ENCODE peak calls at places on chromosome X, in four cellular contexts. H, U, A and V are unnamed samples. For H4K20me1 and H3K27me3, the result is how much of the 10 kb centered on the place peaks cover.

GRCh38 chrX:142096263-142096662 is 108.8 kb downstream of the MAGEC2 start:
- DNase-seq in U (no peak), H (no peak), A (no peak), V (no peak)

GRCh38 chrX:9917861-9918260 is 49.3 kb upstream of the CLDN34 start:
- DNase-seq in U (no peak), A (no peak), H (no peak), V (no peak)

GRCh38 chrX:146854281-146854680 is 39.7 kb upstream of the CXorf51A start:
- DNase-seq in U (no peak), A (no peak), H (no peak), V (no peak)

GRCh38 chrX:41912922-41913321 is 10.4 kb downstream of the CASK start:
- DNase-seq in H (peak), A (no peak), U (no peak), V (no peak)

GRCh38 chrX:65644621-65645287 is 22.7 kb upstream of the MSN start:
- DNase-seq in H (peak), A (no peak), U (no peak), V (peak)

GRCh38 chrX:13189380-13189779 is 130.5 kb downstream of the ATXN3L start:
- DNase-seq in A (no peak), U (no peak), H (no peak), V (no peak)

GRCh38 chrX:106007815-106008214 is 30.7 kb downstream of the SERPINA7 start:
- DNase-seq in H (no peak), U (no peak), A (no peak), V (no peak)

GRCh38 chrX:19883878-19884277 is 3.5 kb downstream of the SH3KBP1 start:
- DNase-seq in U (no peak), H (no peak), A (peak), V (no peak)

GRCh38 chrX:41481264-41482109 is 34.3 kb downstream of the NYX start:
- DNase-seq in A (no peak), U (peak), H (no peak), V (peak)

GRCh38 chrX:139828037-139828436 is 104.8 kb downstream of the ATP11C start:
- DNase-seq in A (no peak), U (no peak), H (no peak), V (peak)

GRCh38 chrX:139720136-139720535 is 12.2 kb upstream of the MCF2 start:
- DNase-seq in U (no peak), A (no peak), H (peak), V (peak)

GRCh38 chrX:41759817-41760216 is 35.8 kb downstream of the GPR82 start:
- DNase-seq in U (peak), H (peak), A (no peak), V (peak)

GRCh38 chrX:139639253-139639652 is 68.7 kb downstream of the MCF2 start:
- DNase-seq in U (no peak), A (no peak), H (no peak), V (no peak)

GRCh38 chrX:130295519-130296314 is 27.0 kb upstream of the ZNF280C start:
- DNase-seq in A (no peak), H (peak), U (no peak), V (no peak)

GRCh38 chrX:85569096-85569495 is 189.6 kb upstream of the POF1B start:
- DNase-seq in U (no peak), H (no peak), A (no peak), V (no peak)

GRCh38 chrX:39890807-39891206 is 207.0 kb downstream of the BCOR start:
- DNase-seq in A (no peak), U (no peak), H (no peak), V (no peak)

GRCh38 chrX:65601530-65602281 is 65.7 kb upstream of the MSN start:
- DNase-seq in H (peak), A (no peak), U (no peak), V (peak)

GRCh38 chrX:9241427-9241826 is 207.5 kb upstream of the FAM9B start:
- DNase-seq in U (no peak), H (no peak), A (no peak), V (no peak)

GRCh38 chrX:110588164-110588563 is 207.5 kb downstream of the CHRDL1 start:
- DNase-seq in H (no peak), A (no peak), U (no peak), V (no peak)

GRCh38 chrX:153875391-153876111 is 10.4 kb downstream of the L1CAM start:
- DNase-seq in H (no peak), A (no peak), U (peak), V (peak)

GRCh38 chrX:15973299-15973698 is 118.7 kb upstream of the AP1S2 start:
- DNase-seq in A (peak), H (peak), U (peak), V (peak)

GRCh38 chrX:134171661-134172587 is 65.1 kb upstream of the CCDC160 start:
- DNase-seq in A (no peak), H (no peak), U (no peak), V (peak)

GRCh38 chrX:3811331-3812311 is 98.2 kb upstream of the PRKX start:
- DNase-seq in H (peak), U (peak), A (peak), V (no peak)

GRCh38 chrX:68358679-68359078 is 74.6 kb downstream of the OPHN1 start:
- DNase-seq in U (no peak), A (no peak), H (no peak), V (no peak)
- H4K20me1 ChIP-seq in U (under half), A (under half), H (under half), V (under half)

GRCh38 chrX:30147996-30148643 is 67.2 kb upstream of the MAGEB2 start:
- DNase-seq in A (no peak), H (no peak), U (no peak), V (no peak)

GRCh38 chrX:30151964-30152363 is 63.4 kb upstream of the MAGEB2 start:
- DNase-seq in U (no peak), H (no peak), A (no peak), V (no peak)

GRCh38 chrX:30153881-30154260 is 61.5 kb upstream of the MAGEB2 start:
- DNase-seq in U (no peak), H (peak), A (no peak), V (no peak)

GRCh38 chrX:30153175-30153880 is 62.0 kb upstream of the MAGEB2 start:
- DNase-seq in A (no peak), H (no peak), U (no peak), V (no peak)

DNA sequence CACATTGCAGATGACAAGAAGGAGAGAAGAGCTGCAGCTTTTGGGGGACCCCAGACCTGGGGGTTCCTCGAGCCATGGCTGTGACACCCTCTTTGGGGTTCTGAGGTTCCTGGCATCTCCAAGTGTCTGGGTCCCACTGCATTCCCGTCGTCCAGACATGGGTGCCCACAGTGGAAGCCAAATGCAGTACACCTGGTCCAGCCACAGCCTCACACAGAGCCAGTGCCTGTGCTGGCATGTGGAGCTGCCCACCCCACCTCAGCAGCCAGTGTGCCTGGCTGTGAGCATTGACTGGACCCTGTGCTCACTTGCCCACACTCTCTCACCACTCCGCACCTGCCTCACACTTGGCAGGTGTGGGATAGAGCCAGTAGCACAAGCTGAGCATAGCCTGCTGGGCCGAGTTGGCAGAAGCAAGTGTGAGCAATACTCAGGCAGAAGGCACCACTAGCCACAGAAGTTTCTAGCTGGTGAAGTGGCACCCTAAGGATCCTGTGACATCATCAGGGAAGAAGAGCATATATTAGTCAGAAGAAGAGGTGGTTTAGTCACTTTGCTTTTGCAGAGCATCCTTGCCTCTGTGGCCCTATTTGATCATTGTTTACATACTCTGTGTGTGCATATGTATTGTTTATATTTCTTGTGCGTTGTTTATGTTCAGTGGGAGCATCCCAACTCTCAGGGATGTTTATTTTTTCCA is 65.0 kb upstream of the MAGEB2 start:
- DNase-seq in A (no peak), H (peak), U (no peak), V (no peak)
- TF ChIP-seq FOS in A (no peak), H (no peak), U (no peak), V (no peak)

DNA sequence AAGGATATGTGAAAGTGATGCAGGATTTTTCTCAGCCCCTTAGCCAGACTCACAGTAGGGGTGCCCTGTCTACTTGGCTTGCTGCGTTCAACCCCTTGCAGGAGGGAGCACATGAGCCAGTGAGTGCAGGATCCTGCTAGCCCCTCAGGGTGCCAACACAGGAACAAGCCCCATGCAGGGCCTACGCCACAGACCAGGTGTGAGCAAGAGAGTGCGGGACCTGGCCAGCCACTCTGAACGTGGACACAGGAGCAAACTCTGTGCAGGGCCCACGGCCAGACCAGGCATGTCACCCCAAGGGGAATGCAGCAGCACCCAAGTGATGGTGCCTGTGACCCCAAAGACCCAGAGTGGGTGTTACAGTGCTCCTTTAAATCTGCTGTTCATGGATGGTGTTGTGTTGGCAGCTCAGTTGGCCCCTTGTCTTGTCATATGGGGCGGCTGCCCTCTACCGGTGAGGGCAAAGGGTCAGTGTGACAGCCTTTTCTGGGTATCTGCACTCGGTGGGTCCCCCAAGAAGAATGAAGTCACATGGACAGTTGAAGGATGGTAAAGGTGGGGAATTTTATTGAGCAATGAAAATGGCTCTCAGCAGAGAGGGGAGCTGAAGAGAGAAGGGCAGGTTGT is 188.4 kb upstream of the MAOA start:
- DNase-seq in H (no peak), A (no peak), U (no peak), V (no peak)
- H3K27me3 ChIP-seq in H (under half), A (under half), U (under half), V (under half)

DNA sequence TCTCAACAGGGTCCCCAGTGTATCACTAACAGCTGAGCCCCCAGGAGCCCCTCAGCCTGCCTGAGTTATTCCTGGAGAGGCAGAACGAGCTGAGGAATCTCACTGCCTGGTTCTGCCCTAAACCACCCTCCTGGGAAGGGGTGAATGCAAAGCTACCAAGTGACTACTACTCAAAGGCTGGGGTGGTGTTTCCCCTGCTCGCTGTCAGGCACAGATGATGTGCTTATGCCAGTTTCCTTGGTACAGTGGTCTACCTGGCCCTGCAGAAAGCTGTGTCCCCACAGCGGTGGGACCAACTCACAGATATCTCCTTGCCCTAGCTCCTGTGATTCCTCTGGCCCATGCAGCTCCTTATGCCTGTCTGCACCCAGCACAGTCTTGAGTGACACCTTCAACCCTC is 35.4 kb upstream of the ASMTL start:
- DNase-seq in U (no peak), A (no peak), H (no peak), V (no peak)
- H4K20me1 ChIP-seq in U (under half), A (under half), H (under half), V (under half)